ENCODE peak calls at places on chromosomes 12 and 14, in five cellular contexts. M is tibial nerve; P is naive thymus-derived CD4-positive, alpha-beta T cell; C is cardiac fibroblast; H is activated CD4-positive, alpha-beta T cell treated with anti-CD3 and anti-CD28 coated beads for 48 hours. Y is an unnamed sample.

GRCh38 chr12:122867701-122868461 is 28.0 kb downstream of the VPS37B start:
- DNase-seq in M (no peak), C (no peak), H (no peak), P (no peak), Y (no peak)

GRCh38 chr12:120654656-120655055 is 14.2 kb downstream of the CABP1 start:
- DNase-seq in C (no peak), M (peak), H (no peak), P (no peak), Y (no peak)

GRCh38 chr14:70047598-70048312 is 141.0 kb downstream of the SLC8A3 start:
- DNase-seq in P (no peak), C (no peak), H (no peak), M (no peak), Y (no peak)

GRCh38 chr14:89429206-89430091 is 12.4 kb upstream of the FOXN3 start:
- DNase-seq in H (peak), C (peak), P (no peak), M (no peak), Y (peak)

GRCh38 chr14:88422919-88423318 is 37.5 kb downstream of the SPATA7 start:
- DNase-seq in P (no peak), M (no peak), H (peak), C (peak), Y (peak)

GRCh38 chr14:80395031-80395430 is 183.7 kb upstream of the DIO2 start:
- DNase-seq in M (no peak), C (no peak), H (no peak), P (no peak), Y (no peak)

GRCh38 chr14:97251423-97252155 is 454.4 kb downstream of the VRK1 start:
- DNase-seq in C (no peak), H (no peak), M (no peak), P (no peak), Y (no peak)

GRCh38 chr14:39145266-39145966 is 24.7 kb downstream of the TRAPPC6B start:
- DNase-seq in P (no peak), H (no peak), C (no peak), M (no peak), Y (no peak)

GRCh38 chr12:116280590-116281290 is 3.2 kb upstream of the MED13L start:
- DNase-seq in H (no peak), P (no peak), C (no peak), M (no peak), Y (no peak)

GRCh38 chr14:103122578-103123127 is 608 bp upstream of the TNFAIP2 start:
- DNase-seq in H (no peak), P (no peak), C (no peak), M (no peak), Y (no peak)

GRCh38 chr14:61498811-61499210 is 177.4 kb downstream of the PRKCH start:
- DNase-seq in M (no peak), C (peak), P (no peak), H (no peak), Y (peak)

GRCh38 chr12:76284816-76285750 is 63.1 kb downstream of the BBS10 start:
- DNase-seq in C (no peak), P (no peak), M (no peak), H (no peak), Y (peak)

GRCh38 chr12:107929436-107929835 is 154.9 kb downstream of the ASCL4 start:
- DNase-seq in C (peak), M (no peak), H (no peak), P (no peak), Y (peak)